ENCODE peak calls at places on chromosomes 3 and 15, in eight cellular contexts. Z, L, T, U, N, W, V and S are unnamed samples.

GRCh38 chr3:10242182-10243065 is 5.8 kb upstream of the TATDN2 start:
- DNase-seq in L (no peak), W (peak), U (peak), Z (no peak), T (peak), V (peak), N (no peak), S (no peak)

GRCh38 chr15:51799908-51800252 is 29.6 kb upstream of the TMOD3 start:
- DNase-seq in N (no peak), Z (no peak), L (no peak), W (no peak), V (no peak), U (no peak), T (no peak), S (no peak)

GRCh38 chr3:168095611-168096209 is at the start of gene GOLIM4:
- DNase-seq in Z (peak), V (peak), T (peak), W (peak), N (peak), U (peak), L (peak), S (peak)

GRCh38 chr3:14541646-14542045 is 1.5 kb upstream of the GRIP2 start:
- DNase-seq in T (no peak), N (no peak), Z (no peak), W (no peak), V (no peak), L (no peak), U (no peak), S (no peak)

GRCh38 chr3:191363221-191363620 is 32.9 kb upstream of the UTS2B start:
- DNase-seq in U (no peak), Z (no peak), T (no peak), L (no peak), N (no peak), V (peak), W (no peak), S (no peak)

GRCh38 chr15:62428851-62429250 is 263.8 kb upstream of the C2CD4B start:
- DNase-seq in U (no peak), Z (no peak), N (no peak), V (no peak), L (no peak), W (no peak), T (no peak), S (no peak)

GRCh38 chr15:25052191-25052999 is 97.6 kb downstream of the SNRPN start:
- DNase-seq in N (no peak), T (no peak), U (peak), L (no peak), Z (peak), V (no peak), W (no peak), S (no peak)

GRCh38 chr3:8778475-8778874 is 9.1 kb upstream of the OXTR start:
- DNase-seq in W (no peak), Z (no peak), V (no peak), L (no peak), T (no peak), U (no peak), N (no peak), S (no peak)

GRCh38 chr3:184429786-184430185 is 49.9 kb downstream of the CHRD start:
- DNase-seq in N (no peak), W (no peak), V (no peak), U (no peak), L (no peak), Z (no peak), T (no peak), S (no peak)

GRCh38 chr15:70378126-70379031 is 280.7 kb upstream of the TLE3 start:
- DNase-seq in V (no peak), N (no peak), Z (peak), W (no peak), T (no peak), L (no peak), U (peak), S (no peak)

GRCh38 chr3:30692498-30693130 is 86.2 kb downstream of the TGFBR2 start:
- DNase-seq in V (no peak), U (no peak), N (no peak), T (no peak), W (no peak), L (no peak), Z (no peak), S (no peak)

GRCh38 chr3:184752361-184752760 is 40.5 kb upstream of the MAGEF1 start:
- DNase-seq in N (no peak), W (no peak), Z (no peak), V (no peak), L (no peak), T (no peak), U (no peak), S (no peak)

GRCh38 chr15:36501063-36501678 is 78.3 kb upstream of the CDIN1 start:
- DNase-seq in U (no peak), W (no peak), Z (no peak), V (peak), L (peak), N (peak), T (peak), S (peak)

GRCh38 chr3:15969874-15970640 is 172.3 kb upstream of the ANKRD28 start:
- DNase-seq in V (no peak), L (no peak), W (no peak), Z (no peak), T (no peak), U (no peak), N (no peak), S (no peak)

GRCh38 chr15:81120069-81120468 is 14.0 kb upstream of the CFAP161 start:
- DNase-seq in U (no peak), L (no peak), Z (no peak), W (no peak), T (no peak), V (no peak), N (no peak), S (no peak)

GRCh38 chr3:141051641-141052569 is 758 bp downstream of the SPSB4 start:
- DNase-seq in N (no peak), T (no peak), U (no peak), L (peak), W (no peak), Z (no peak), V (no peak), S (peak)

GRCh38 chr15:41825145-41825544 is 2.7 kb upstream of the JMJD7 start:
- DNase-seq in N (no peak), U (no peak), L (no peak), T (no peak), V (no peak), Z (no peak), W (no peak), S (no peak)

GRCh38 chr3:196604548-196604947 is 34.9 kb upstream of the NRROS start:
- DNase-seq in Z (no peak), T (no peak), L (no peak), N (peak), U (peak), V (no peak), W (peak), S (no peak)